ENCODE peak calls at places on chromosomes 7 and 10, in ten cellular contexts. Q is breast epithelium; Y is CD4-positive, alpha-beta T cell; V is CD8-positive, alpha-beta T cell; L is esophagus squamous epithelium; N is neuronal stem cell; D is astrocyte; P is aorta; J is body of pancreas; I is cardiac muscle cell. X is an unnamed sample. For H3K9me3, the result is how much of the 10 kb centered on the place peaks cover.

GRCh38 chr10:46555713-46556514 is 544 bp downstream of the GPRIN2 start:
- DNase-seq in D (no peak), I (no peak), Y (no peak), V (no peak), P (peak), N (peak), Q (peak), L (no peak), J (peak), X (no peak)

GRCh38 chr10:79381804-79382221 is 34.5 kb downstream of the PPIF start:
- DNase-seq in L (no peak), J (no peak), N (no peak), Q (no peak), P (peak), V (no peak), D (peak), I (peak), Y (no peak), X (no peak)

GRCh38 chr7:116180302-116180701 is 30.0 kb upstream of the TES start:
- DNase-seq in Q (no peak), N (peak), L (no peak), V (peak), D (no peak), P (no peak), Y (peak), J (no peak), I (peak), X (no peak)

GRCh38 chr7:55128693-55129394 is 110.0 kb downstream of the EGFR start:
- DNase-seq in V (no peak), L (no peak), Q (no peak), Y (no peak), P (no peak), D (peak), I (peak), N (no peak), J (no peak), X (no peak)

GRCh38 chr10:74898201-74898976 is 72.0 kb downstream of the KAT6B start:
- DNase-seq in D (no peak), J (no peak), Q (no peak), P (no peak), L (no peak), Y (no peak), V (peak), I (no peak), N (no peak), X (no peak)

GRCh38 chr7:47326808-47327207 is 255.1 kb downstream of the TNS3 start:
- DNase-seq in V (no peak), P (peak), J (peak), N (no peak), Q (no peak), Y (no peak), I (peak), D (peak), L (no peak), X (no peak)

GRCh38 chr7:139203992-139204391 is 27.0 kb upstream of the UBN2 start:
- DNase-seq in Y (no peak), I (no peak), D (no peak), J (no peak), L (no peak), P (no peak), Q (no peak), N (no peak), V (no peak), X (no peak)

GRCh38 chr7:132485600-132486594 is 90.4 kb downstream of the PLXNA4 start:
- DNase-seq in J (no peak), V (peak), Q (no peak), P (peak), I (peak), Y (peak), N (no peak), D (peak), L (no peak), X (no peak)

GRCh38 chr10:43203491-43204393 is 63.1 kb downstream of the RASGEF1A start:
- DNase-seq in Q (peak), Y (peak), P (peak), D (no peak), N (no peak), V (no peak), L (no peak), I (peak), J (peak), X (no peak)

GRCh38 chr10:84665883-84666463 is 337.6 kb downstream of the CCSER2 start:
- DNase-seq in J (peak), I (no peak), D (no peak), P (no peak), Q (no peak), N (no peak), Y (no peak), V (no peak), L (no peak), X (no peak)

GRCh38 chr7:139697031-139697430 is 80.8 kb downstream of the HIPK2 start:
- DNase-seq in Q (no peak), V (no peak), P (no peak), L (no peak), N (no peak), Y (no peak), I (no peak), J (no peak), D (no peak), X (no peak)

GRCh38 chr7:117809958-117810357 is 63.3 kb downstream of the CTTNBP2 start:
- DNase-seq in L (no peak), J (peak), I (no peak), V (no peak), Q (no peak), Y (no peak), N (no peak), P (no peak), D (peak), X (no peak)

GRCh38 chr10:17033529-17034250 is 95.9 kb downstream of the CUBN start:
- DNase-seq in J (no peak), D (no peak), Y (no peak), V (no peak), Q (no peak), N (no peak), L (no peak), P (no peak), I (peak), X (no peak)

GRCh38 chr7:70215491-70215890 is 617.2 kb downstream of the AUTS2 start:
- DNase-seq in J (no peak), Y (no peak), V (no peak), P (no peak), Q (no peak), I (peak), N (no peak), D (peak), L (no peak), X (no peak)

GRCh38 chr10:58063854-58064480 is 203.7 kb downstream of the IPMK start:
- DNase-seq in D (no peak), I (no peak), P (no peak), L (no peak), Q (no peak), V (no peak), J (no peak), Y (no peak), N (no peak), X (no peak)

GRCh38 chr7:155961241-155962190 is 149.3 kb upstream of the SHH start:
- DNase-seq in V (no peak), D (peak), Q (no peak), I (peak), N (no peak), P (no peak), J (peak), Y (no peak), L (no peak), X (no peak)

GRCh38 chr10:126867567-126868365 is 37.5 kb upstream of the DOCK1 start:
- DNase-seq in V (no peak), L (no peak), Y (no peak), Q (no peak), D (peak), J (no peak), P (no peak), N (no peak), I (peak), X (no peak)

GRCh38 chr7:77549103-77549870 is 12.2 kb downstream of the PTPN12 start:
- DNase-seq in D (no peak), N (no peak), L (no peak), J (no peak), Q (no peak), V (no peak), I (no peak), Y (no peak), P (no peak), X (no peak)

GRCh38 chr10:132790470-132790869 is 4.5 kb upstream of the NKX6-2 start:
- DNase-seq in V (no peak), P (no peak), D (no peak), Q (no peak), I (no peak), Y (no peak), L (no peak), J (no peak), N (no peak), X (no peak)

GRCh38 chr7:129110575-129111376 is 33.7 kb upstream of the TSPAN33 start:
- DNase-seq in N (no peak), L (no peak), I (no peak), P (no peak), Y (no peak), V (no peak), J (peak), Q (peak), D (no peak), X (no peak)

GRCh38 chr7:5656233-5656632 is 125.2 kb downstream of the RNF216 start:
- DNase-seq in L (no peak), J (no peak), Q (no peak), Y (no peak), I (no peak), P (no peak), N (no peak), D (no peak), V (no peak), X (no peak)

GRCh38 chr10:96835826-96836365 is 3.8 kb downstream of the LCOR start:
- DNase-seq in P (no peak), L (no peak), Q (no peak), D (no peak), Y (no peak), N (no peak), V (no peak), J (no peak), I (no peak), X (no peak)

GRCh38 chr10:95519132-95519487 is 42.1 kb downstream of the SORBS1 start:
- DNase-seq in D (no peak), P (no peak), I (no peak), V (no peak), Y (no peak), L (no peak), Q (no peak), N (no peak), J (peak), X (no peak)

GRCh38 chr10:109429956-109430760 is 493.2 kb downstream of the XPNPEP1 start:
- DNase-seq in L (no peak), V (no peak), P (no peak), Q (no peak), I (peak), J (no peak), D (peak), Y (no peak), N (no peak), X (no peak)

GRCh38 chr10:79285315-79286185 is 61.7 kb upstream of the PPIF start:
- DNase-seq in N (no peak), J (no peak), Q (no peak), I (no peak), Y (no peak), L (no peak), V (no peak), P (no peak), D (no peak), X (no peak)

GRCh38 chr7:46414946-46415345 is 493.9 kb upstream of the IGFBP3 start:
- DNase-seq in J (no peak), P (no peak), Y (no peak), Q (no peak), L (no peak), V (no peak), N (no peak), I (peak), D (peak), X (no peak)

GRCh38 chr7:2609001-2609411 is 22.8 kb upstream of the TTYH3 start:
- DNase-seq in D (no peak), V (peak), P (no peak), Q (no peak), L (no peak), Y (peak), N (no peak), I (peak), J (no peak), X (no peak)

GRCh38 chr10:27742926-27743735 is 2.5 kb downstream of the MKX start:
- DNase-seq in I (peak), Q (no peak), J (peak), V (peak), Y (no peak), L (no peak), P (peak), N (no peak), D (no peak), X (no peak)

DNA sequence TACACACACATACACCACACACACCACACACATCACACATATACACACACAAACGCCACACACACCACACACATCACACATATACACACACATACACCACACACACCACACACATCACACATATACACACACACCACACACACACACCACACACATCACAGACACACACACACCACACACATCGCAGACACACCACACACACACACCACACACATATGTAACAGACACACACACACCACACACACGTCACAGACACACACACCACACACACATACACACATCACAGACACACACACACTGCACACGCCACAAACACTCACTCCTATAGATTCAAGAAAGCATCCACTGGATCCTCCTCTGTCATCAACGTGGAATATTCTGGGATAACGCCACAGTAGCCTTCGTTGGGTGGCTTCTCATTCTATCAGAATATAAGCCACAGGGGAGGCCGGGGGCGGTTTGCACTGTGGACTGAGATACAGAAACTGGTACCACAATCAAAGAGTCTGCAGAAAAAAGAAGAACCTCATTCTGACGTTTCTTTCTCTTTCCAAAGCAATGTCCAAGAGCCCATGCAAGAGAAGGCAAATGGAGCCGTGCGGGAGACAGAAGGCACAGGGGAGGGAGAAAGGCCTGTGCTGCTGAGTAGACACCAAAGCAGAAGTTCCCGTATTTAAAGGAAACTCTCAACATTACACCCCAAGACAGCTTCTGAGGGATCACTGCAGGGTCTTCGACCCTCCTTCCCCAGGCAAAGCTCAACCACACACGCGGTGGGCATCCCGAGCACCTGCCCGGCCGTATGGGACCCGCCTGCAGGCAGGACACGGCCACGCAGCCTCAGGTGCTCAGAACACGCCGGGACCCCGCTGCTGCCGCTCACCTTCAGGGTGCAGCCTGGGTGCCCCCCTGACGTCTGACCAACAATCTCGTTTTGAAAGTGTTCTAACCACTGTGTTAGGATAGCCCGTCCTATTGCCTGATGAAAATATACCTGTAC is 321.2 kb downstream of the DNAJB6 start:
- DNase-seq in V (no peak), Q (no peak), J (no peak), Y (no peak), L (no peak), N (no peak), D (no peak), I (no peak), P (no peak), X (no peak)
- H3K9me3 ChIP-seq in V (under half), Q (under half), J (under half), Y (under half), L (under half), N (under half), D (under half), I (under half), P (under half), X (under half)

GRCh38 chr7:4003536-4003935 is 678.6 kb upstream of the FOXK1 start:
- DNase-seq in J (no peak), V (no peak), D (no peak), Y (no peak), Q (no peak), P (no peak), L (no peak), I (no peak), N (no peak), X (no peak)
- H3K9me3 ChIP-seq in J (under half), V (under half), D (under half), Y (under half), Q (under half), P (under half), L (under half), I (under half), N (under half), X (under half)

GRCh38 chr7:98956469-98956868 is 78.1 kb downstream of the TRRAP start:
- DNase-seq in L (no peak), Q (no peak), P (no peak), Y (no peak), N (no peak), D (no peak), J (no peak), V (no peak), I (no peak), X (no peak)
- H3K9me3 ChIP-seq in L (under half), Q (under half), P (under half), Y (under half), N (under half), D (under half), J (under half), V (under half), I (under half), X (under half)

GRCh38 chr10:68572151-68572550 is 12.0 kb downstream of the TET1 start:
- DNase-seq in D (no peak), N (no peak), I (no peak), J (no peak), L (no peak), Y (no peak), P (no peak), V (no peak), Q (no peak), X (no peak)
- H3K9me3 ChIP-seq in D (under half), N (under half), I (under half), J (under half), L (under half), Y (under half), P (under half), V (under half), Q (under half), X (under half)

GRCh38 chr10:120382360-120382759 is 74.7 kb upstream of the PLPP4 start:
- DNase-seq in N (no peak), J (no peak), P (no peak), I (no peak), Y (no peak), L (no peak), Q (no peak), D (peak), V (no peak), X (no peak)
- H3K9me3 ChIP-seq in N (under half), J (under half), P (under half), I (under half), Y (under half), L (under half), Q (under half), D (under half), V (under half), X (under half)

DNA sequence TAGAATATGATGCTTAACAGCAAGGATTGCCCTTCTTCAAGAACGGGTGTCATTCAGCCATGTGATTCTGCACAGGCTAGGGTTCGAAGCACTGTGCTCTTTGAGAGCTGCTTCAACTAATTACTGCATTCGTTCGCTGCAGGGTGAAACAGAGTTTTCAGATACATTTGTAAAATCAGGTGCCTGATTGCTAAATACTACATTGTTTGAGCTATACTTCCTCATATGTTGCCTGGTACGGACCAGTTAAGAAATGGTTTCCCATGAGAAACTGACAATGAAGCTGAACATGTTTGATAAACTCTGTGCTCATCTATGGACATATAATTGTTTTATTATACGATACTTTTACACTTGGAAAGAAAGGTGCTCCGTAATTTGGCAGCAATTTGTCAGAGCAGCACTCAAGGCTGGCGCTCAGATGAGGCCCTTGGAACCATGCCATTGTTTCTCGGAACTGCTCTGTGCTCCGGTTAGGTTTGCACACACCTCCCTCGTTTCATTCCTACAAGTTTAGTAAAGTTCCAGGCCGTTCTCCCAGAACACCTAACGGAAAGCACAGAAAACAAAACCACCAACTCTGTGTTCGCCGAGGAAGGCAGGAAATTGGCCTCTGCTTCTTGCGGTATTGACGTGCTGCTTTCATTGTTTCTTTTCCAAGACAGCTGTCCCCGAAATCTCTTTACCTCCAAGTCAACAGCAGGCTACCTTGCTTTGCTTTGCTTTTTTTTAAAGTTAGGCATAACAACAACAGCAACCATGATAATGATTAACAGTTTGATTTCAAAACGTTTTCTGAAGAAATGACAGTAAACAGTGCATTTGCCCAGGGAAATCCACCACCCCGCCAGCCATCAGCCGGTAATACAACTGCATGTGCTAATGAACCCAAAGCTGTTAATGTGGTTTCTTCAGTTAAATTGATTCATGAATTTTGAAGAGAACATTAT is 206.9 kb downstream of the EBF3 start:
- DNase-seq in L (no peak), Q (peak), P (peak), I (peak), D (peak), J (peak), V (no peak), N (no peak), Y (no peak), X (no peak)
- H3K9me3 ChIP-seq in L (under half), Q (under half), P (under half), I (under half), D (under half), J (under half), V (under half), N (under half), Y (under half), X (under half)

DNA sequence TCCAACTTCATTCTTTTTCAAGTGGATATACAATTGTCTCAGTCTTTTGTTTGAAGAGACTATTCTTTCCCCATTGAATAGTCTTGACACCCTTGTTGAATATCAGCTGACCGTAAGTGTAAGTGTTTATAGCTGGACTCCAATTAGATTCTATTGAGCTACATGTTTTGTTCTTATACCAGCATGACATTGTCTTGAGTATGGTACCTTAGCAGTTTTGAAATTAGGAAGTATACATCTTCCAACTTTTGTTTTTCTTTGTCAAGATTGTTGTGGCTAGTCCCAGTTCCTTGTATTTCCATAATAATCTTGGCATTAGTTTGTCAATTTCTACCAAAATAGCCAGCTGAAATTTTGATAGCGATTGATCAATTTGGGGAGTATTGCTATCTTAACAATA is 56.9 kb downstream of the MYL10 start:
- DNase-seq in L (no peak), Q (no peak), N (no peak), P (no peak), I (no peak), Y (no peak), V (no peak), D (no peak), J (no peak), X (no peak)
- H3K9me3 ChIP-seq in L (under half), Q (under half), N (under half), P (under half), I (under half), Y (under half), V (under half), D (under half), J (under half), X (under half)